ENCODE peak calls at places on chromosomes 6 and 20, in seven cellular contexts. One of them, this sample, is unnamed.
A peak's percentile ranks its signal among the peaks of the same experiment; 100 is the strongest.

GRCh38 chr6:158906926-158907325 is 87.8 kb upstream of the EZR start:
- DNase-seq in trophoblast cell: no peak
- DNase-seq in mesenchymal stem cell: no peak
- DNase-seq in H9: no peak
- DNase-seq in H1: no peak
- DNase-seq in mesendoderm: no peak
- DNase-seq in neuronal stem cell: no peak
- DNase-seq in this sample: peak; percentile 8

GRCh38 chr6:139605350-139605749 is 230.9 kb upstream of the CITED2 start:
- DNase-seq in mesenchymal stem cell: peak; percentile 58
- DNase-seq in H9: no peak
- DNase-seq in neuronal stem cell: no peak
- DNase-seq in trophoblast cell: no peak
- DNase-seq in H1: no peak
- DNase-seq in mesendoderm: no peak
- DNase-seq in this sample: peak; percentile 92

GRCh38 chr20:14093652-14094051 is 98.3 kb downstream of the MACROD2 start:
- DNase-seq in mesenchymal stem cell: no peak
- DNase-seq in trophoblast cell: no peak
- DNase-seq in mesendoderm: no peak
- DNase-seq in H9: no peak
- DNase-seq in H1: no peak
- DNase-seq in neuronal stem cell: no peak
- DNase-seq in this sample: no peak

GRCh38 chr20:17992224-17992637 is 23.4 kb downstream of the MGME1 start:
- DNase-seq in neuronal stem cell: no peak
- DNase-seq in mesenchymal stem cell: no peak
- DNase-seq in H9: no peak
- DNase-seq in H1: no peak
- DNase-seq in trophoblast cell: no peak
- DNase-seq in mesendoderm: no peak
- DNase-seq in this sample: no peak

GRCh38 chr6:28807682-28808280 is 116.0 kb downstream of the TRIM27 start:
- DNase-seq in neuronal stem cell: no peak
- DNase-seq in mesendoderm: peak; percentile 85
- DNase-seq in mesenchymal stem cell: peak; percentile 54
- DNase-seq in trophoblast cell: peak; percentile 45
- DNase-seq in H1: no peak
- DNase-seq in H9: peak; percentile 74
- DNase-seq in this sample: peak; percentile 69

GRCh38 chr6:7568021-7568420 is 22.0 kb upstream of the SNRNP48 start:
- DNase-seq in mesenchymal stem cell: no peak
- DNase-seq in trophoblast cell: no peak
- DNase-seq in H9: no peak
- DNase-seq in neuronal stem cell: no peak
- DNase-seq in mesendoderm: no peak
- DNase-seq in H1: no peak
- DNase-seq in this sample: peak; percentile 58

GRCh38 chr6:18022398-18023231 is 35.2 kb upstream of the KIF13A start:
- DNase-seq in mesenchymal stem cell: no peak
- DNase-seq in H1: peak; percentile 72
- DNase-seq in mesendoderm: peak; percentile 95
- DNase-seq in H9: peak; percentile 81
- DNase-seq in trophoblast cell: peak; percentile 63
- DNase-seq in neuronal stem cell: peak; percentile 88
- DNase-seq in this sample: peak; percentile 57

GRCh38 chr6:79869184-79869583 is 78.2 kb downstream of the ELOVL4 start:
- DNase-seq in neuronal stem cell: no peak
- DNase-seq in mesendoderm: no peak
- DNase-seq in mesenchymal stem cell: no peak
- DNase-seq in H9: no peak
- DNase-seq in H1: no peak
- DNase-seq in trophoblast cell: no peak
- DNase-seq in this sample: no peak

GRCh38 chr6:143271024-143271423 is 179.5 kb downstream of the ADAT2 start:
- DNase-seq in H1: no peak
- DNase-seq in mesenchymal stem cell: peak; percentile 82
- DNase-seq in neuronal stem cell: no peak
- DNase-seq in trophoblast cell: no peak
- DNase-seq in H9: no peak
- DNase-seq in mesendoderm: no peak
- DNase-seq in this sample: peak; percentile 82

GRCh38 chr6:157194110-157194509 is 129.2 kb downstream of the TMEM242 start:
- DNase-seq in neuronal stem cell: no peak
- DNase-seq in mesenchymal stem cell: no peak
- DNase-seq in H9: no peak
- DNase-seq in H1: no peak
- DNase-seq in mesendoderm: no peak
- DNase-seq in trophoblast cell: no peak
- DNase-seq in this sample: no peak

GRCh38 chr20:35992713-35993335 is 24.4 kb downstream of the CNBD2 start:
- DNase-seq in neuronal stem cell: peak; percentile 62
- DNase-seq in trophoblast cell: peak; percentile 29
- DNase-seq in mesenchymal stem cell: peak; percentile 72
- DNase-seq in mesendoderm: peak; percentile 78
- DNase-seq in H9: peak; percentile 49
- DNase-seq in H1: no peak
- DNase-seq in this sample: peak; percentile 58

GRCh38 chr6:31356946-31357466 is at the start of gene HLA-B:
- DNase-seq in mesendoderm: peak; percentile 73
- DNase-seq in H9: peak; percentile 63
- DNase-seq in neuronal stem cell: peak; percentile 81
- DNase-seq in trophoblast cell: peak; percentile 41
- DNase-seq in H1: no peak
- DNase-seq in mesenchymal stem cell: peak; percentile 98
- DNase-seq in this sample: peak; percentile 87

GRCh38 chr20:53613748-53614147 is 20.1 kb upstream of the ZNF217 start:
- DNase-seq in mesenchymal stem cell: no peak
- DNase-seq in trophoblast cell: no peak
- DNase-seq in H9: no peak
- DNase-seq in mesendoderm: no peak
- DNase-seq in neuronal stem cell: no peak
- DNase-seq in H1: no peak
- DNase-seq in this sample: no peak

GRCh38 chr6:113122060-113122459 is 735.1 kb upstream of the MARCKS start:
- DNase-seq in H1: peak; percentile 51
- DNase-seq in H9: peak; percentile 53
- DNase-seq in neuronal stem cell: no peak
- DNase-seq in mesenchymal stem cell: peak; percentile 82
- DNase-seq in mesendoderm: peak; percentile 95
- DNase-seq in trophoblast cell: peak; percentile 25
- DNase-seq in this sample: peak; percentile 87

GRCh38 chr20:32858189-32858588 is 534 bp upstream of the EFCAB8 start:
- DNase-seq in trophoblast cell: peak; percentile 77
- DNase-seq in H1: no peak
- DNase-seq in H9: no peak
- DNase-seq in mesendoderm: peak; percentile 26
- DNase-seq in neuronal stem cell: no peak
- DNase-seq in mesenchymal stem cell: no peak
- DNase-seq in this sample: no peak

GRCh38 chr6:1267057-1267732 is 44.7 kb upstream of the FOXQ1 start:
- DNase-seq in trophoblast cell: no peak
- DNase-seq in H1: no peak
- DNase-seq in mesenchymal stem cell: peak; percentile 5
- DNase-seq in H9: no peak
- DNase-seq in neuronal stem cell: no peak
- DNase-seq in mesendoderm: no peak
- DNase-seq in this sample: no peak

GRCh38 chr6:12245763-12246720 is 44.1 kb upstream of the EDN1 start:
- DNase-seq in neuronal stem cell: no peak
- DNase-seq in H9: no peak
- DNase-seq in mesenchymal stem cell: peak; percentile 5
- DNase-seq in H1: no peak
- DNase-seq in mesendoderm: peak; percentile 81
- DNase-seq in trophoblast cell: no peak
- DNase-seq in this sample: peak; percentile 39

GRCh38 chr20:23095504-23095903 is 9.4 kb upstream of the CD93 start:
- DNase-seq in trophoblast cell: no peak
- DNase-seq in H1: no peak
- DNase-seq in H9: no peak
- DNase-seq in mesendoderm: no peak
- DNase-seq in neuronal stem cell: no peak
- DNase-seq in mesenchymal stem cell: no peak
- DNase-seq in this sample: no peak

GRCh38 chr6:147974376-147974775 is 368.3 kb upstream of the SASH1 start:
- DNase-seq in mesenchymal stem cell: peak; percentile 22
- DNase-seq in trophoblast cell: no peak
- DNase-seq in H1: no peak
- DNase-seq in H9: no peak
- DNase-seq in mesendoderm: peak; percentile 78
- DNase-seq in neuronal stem cell: no peak
- DNase-seq in this sample: peak; percentile 32

GRCh38 chr6:7910298-7910653 is 312 bp downstream of the TXNDC5 start:
- DNase-seq in H1: no peak
- DNase-seq in H9: no peak
- DNase-seq in mesendoderm: no peak
- DNase-seq in neuronal stem cell: no peak
- DNase-seq in trophoblast cell: peak; percentile 13
- DNase-seq in mesenchymal stem cell: no peak
- DNase-seq in this sample: no peak

GRCh38 chr6:119083007-119083406 is 4.5 kb upstream of the FAM184A start:
- DNase-seq in mesenchymal stem cell: no peak
- DNase-seq in neuronal stem cell: no peak
- DNase-seq in mesendoderm: no peak
- DNase-seq in H1: no peak
- DNase-seq in H9: no peak
- DNase-seq in trophoblast cell: no peak
- DNase-seq in this sample: no peak

GRCh38 chr6:13373919-13374318 is 45.6 kb upstream of the TBC1D7 start:
- DNase-seq in H1: no peak
- DNase-seq in neuronal stem cell: no peak
- DNase-seq in mesenchymal stem cell: no peak
- DNase-seq in trophoblast cell: no peak
- DNase-seq in mesendoderm: no peak
- DNase-seq in H9: no peak
- DNase-seq in this sample: no peak

GRCh38 chr20:40223818-40224217 is 465.2 kb downstream of the MAFB start:
- DNase-seq in H1: no peak
- DNase-seq in mesenchymal stem cell: no peak
- DNase-seq in trophoblast cell: no peak
- DNase-seq in H9: no peak
- DNase-seq in mesendoderm: no peak
- DNase-seq in neuronal stem cell: no peak
- DNase-seq in this sample: no peak
- H3K4ac ChIP-seq in H1: no peak overlapping the region
- H3K4ac ChIP-seq in mesenchymal stem cell: no peak overlapping the region
- H3K4ac ChIP-seq in trophoblast cell: no peak overlapping the region
- H3K4ac ChIP-seq in H9: no peak overlapping the region
- H3K4ac ChIP-seq in mesendoderm: no peak overlapping the region
- H3K4ac ChIP-seq in neuronal stem cell: no peak overlapping the region
- H3K4ac ChIP-seq in this sample: no peak overlapping the region

GRCh38 chr6:126172151-126172550 is 167.8 kb upstream of the CENPW start:
- DNase-seq in mesenchymal stem cell: no peak
- DNase-seq in trophoblast cell: no peak
- DNase-seq in mesendoderm: no peak
- DNase-seq in H9: no peak
- DNase-seq in neuronal stem cell: no peak
- DNase-seq in H1: no peak
- DNase-seq in this sample: no peak
- H3K4ac ChIP-seq in mesenchymal stem cell: no peak overlapping the region
- H3K4ac ChIP-seq in trophoblast cell: no peak overlapping the region
- H3K4ac ChIP-seq in mesendoderm: no peak overlapping the region
- H3K4ac ChIP-seq in H9: no peak overlapping the region
- H3K4ac ChIP-seq in neuronal stem cell: no peak overlapping the region
- H3K4ac ChIP-seq in H1: no peak overlapping the region
- H3K4ac ChIP-seq in this sample: no peak overlapping the region

GRCh38 chr6:168666751-168667427 is 225.9 kb downstream of the SMOC2 start:
- DNase-seq in neuronal stem cell: no peak
- DNase-seq in H1: no peak
- DNase-seq in trophoblast cell: no peak
- DNase-seq in mesendoderm: peak; percentile 39
- DNase-seq in H9: no peak
- DNase-seq in mesenchymal stem cell: no peak
- DNase-seq in this sample: no peak

GRCh38 chr6:168670386-168670985 is 229.5 kb downstream of the SMOC2 start:
- DNase-seq in neuronal stem cell: no peak
- DNase-seq in mesendoderm: no peak
- DNase-seq in H1: no peak
- DNase-seq in mesenchymal stem cell: no peak
- DNase-seq in trophoblast cell: no peak
- DNase-seq in H9: no peak
- DNase-seq in this sample: no peak

GRCh38 chr6:168671028-168671862 is 230.3 kb downstream of the SMOC2 start:
- DNase-seq in trophoblast cell: no peak
- DNase-seq in H9: no peak
- DNase-seq in neuronal stem cell: no peak
- DNase-seq in H1: no peak
- DNase-seq in mesendoderm: no peak
- DNase-seq in mesenchymal stem cell: no peak
- DNase-seq in this sample: no peak

GRCh38 chr6:168666170-168666569 is 225.2 kb downstream of the SMOC2 start:
- DNase-seq in mesendoderm: no peak
- DNase-seq in neuronal stem cell: no peak
- DNase-seq in trophoblast cell: no peak
- DNase-seq in H1: no peak
- DNase-seq in mesenchymal stem cell: no peak
- DNase-seq in H9: no peak
- DNase-seq in this sample: no peak

GRCh38 chr6:168667428-168667805 is 226.4 kb downstream of the SMOC2 start:
- DNase-seq in trophoblast cell: no peak
- DNase-seq in H9: no peak
- DNase-seq in H1: no peak
- DNase-seq in neuronal stem cell: no peak
- DNase-seq in mesendoderm: no peak
- DNase-seq in mesenchymal stem cell: no peak
- DNase-seq in this sample: no peak
- H3K4ac ChIP-seq in trophoblast cell: peak overlapping the region; percentile 30
- H3K4ac ChIP-seq in H9: no peak overlapping the region
- H3K4ac ChIP-seq in H1: no peak overlapping the region
- H3K4ac ChIP-seq in neuronal stem cell: no peak overlapping the region
- H3K4ac ChIP-seq in mesendoderm: no peak overlapping the region
- H3K4ac ChIP-seq in mesenchymal stem cell: no peak overlapping the region
- H3K4ac ChIP-seq in this sample: no peak overlapping the region

GRCh38 chr20:5825136-5825719 is 75.0 kb downstream of the SHLD1 start:
- DNase-seq in H9: peak; percentile 40
- DNase-seq in mesendoderm: no peak
- DNase-seq in neuronal stem cell: no peak
- DNase-seq in trophoblast cell: no peak
- DNase-seq in H1: no peak
- DNase-seq in mesenchymal stem cell: no peak
- DNase-seq in this sample: no peak
- H3K4ac ChIP-seq in H9: no peak overlapping the region
- H3K4ac ChIP-seq in mesendoderm: no peak overlapping the region
- H3K4ac ChIP-seq in neuronal stem cell: no peak overlapping the region
- H3K4ac ChIP-seq in trophoblast cell: no peak overlapping the region
- H3K4ac ChIP-seq in H1: no peak overlapping the region
- H3K4ac ChIP-seq in mesenchymal stem cell: no peak overlapping the region
- H3K4ac ChIP-seq in this sample: no peak overlapping the region